ENCODE peak calls at places on chromosomes 13 and 19, in ten cellular contexts. One of them, this sample, is unnamed.

GRCh38 chr19:45995715-45996385 is 583 bp downstream of the CCDC61 start:
- DNase-seq in iPS-NIHi11: no peak
- DNase-seq in stromal cell of bone marrow: no peak
- DNase-seq in esophagus muscularis mucosa: no peak
- DNase-seq in non-pigmented ciliary epithelial cell: no peak
- DNase-seq in coronary artery: no peak
- DNase-seq in neural crest cell: no peak
- DNase-seq in upper lobe of right lung: no peak
- DNase-seq in GM04504: no peak
- DNase-seq in stimulated activated naive CD4-positive, alpha-beta T cell treated with Interleukin-2 at 50 U/mL for 16 hours: no peak
- DNase-seq in this sample: no peak

GRCh38 chr19:11286312-11286974 is 9.5 kb upstream of the TSPAN16 start:
- DNase-seq in stromal cell of bone marrow: no peak
- DNase-seq in iPS-NIHi11: no peak
- DNase-seq in upper lobe of right lung: no peak
- DNase-seq in GM04504: no peak
- DNase-seq in neural crest cell: no peak
- DNase-seq in coronary artery: no peak
- DNase-seq in stimulated activated naive CD4-positive, alpha-beta T cell treated with Interleukin-2 at 50 U/mL for 16 hours: no peak
- DNase-seq in non-pigmented ciliary epithelial cell: no peak
- DNase-seq in esophagus muscularis mucosa: no peak
- DNase-seq in this sample: no peak

GRCh38 chr19:38369584-38369983 is 4.8 kb upstream of the PSMD8 start:
- DNase-seq in esophagus muscularis mucosa: no peak
- DNase-seq in iPS-NIHi11: no peak
- DNase-seq in upper lobe of right lung: no peak
- DNase-seq in coronary artery: no peak
- DNase-seq in GM04504: no peak
- DNase-seq in stromal cell of bone marrow: no peak
- DNase-seq in neural crest cell: no peak
- DNase-seq in non-pigmented ciliary epithelial cell: no peak
- DNase-seq in stimulated activated naive CD4-positive, alpha-beta T cell treated with Interleukin-2 at 50 U/mL for 16 hours: no peak
- DNase-seq in this sample: no peak

GRCh38 chr19:5971714-5972354 is 6.1 kb downstream of the RANBP3 start:
- DNase-seq in non-pigmented ciliary epithelial cell: no peak
- DNase-seq in coronary artery: no peak
- DNase-seq in stromal cell of bone marrow: no peak
- DNase-seq in esophagus muscularis mucosa: no peak
- DNase-seq in GM04504: no peak
- DNase-seq in stimulated activated naive CD4-positive, alpha-beta T cell treated with Interleukin-2 at 50 U/mL for 16 hours: no peak
- DNase-seq in iPS-NIHi11: no peak
- DNase-seq in upper lobe of right lung: no peak
- DNase-seq in neural crest cell: no peak
- DNase-seq in this sample: no peak

GRCh38 chr13:21470785-21471184 is 11.7 kb upstream of the ZDHHC20 start:
- DNase-seq in non-pigmented ciliary epithelial cell: no peak
- DNase-seq in GM04504: no peak
- DNase-seq in stromal cell of bone marrow: no peak
- DNase-seq in upper lobe of right lung: no peak
- DNase-seq in coronary artery: no peak
- DNase-seq in stimulated activated naive CD4-positive, alpha-beta T cell treated with Interleukin-2 at 50 U/mL for 16 hours: no peak
- DNase-seq in neural crest cell: no peak
- DNase-seq in iPS-NIHi11: no peak
- DNase-seq in esophagus muscularis mucosa: no peak
- DNase-seq in this sample: no peak

GRCh38 chr19:13788991-13789390 is 6.3 kb upstream of the ZSWIM4 start:
- DNase-seq in coronary artery: no peak
- DNase-seq in stimulated activated naive CD4-positive, alpha-beta T cell treated with Interleukin-2 at 50 U/mL for 16 hours: no peak
- DNase-seq in non-pigmented ciliary epithelial cell: no peak
- DNase-seq in upper lobe of right lung: no peak
- DNase-seq in iPS-NIHi11: no peak
- DNase-seq in stromal cell of bone marrow: no peak
- DNase-seq in esophagus muscularis mucosa: no peak
- DNase-seq in GM04504: peak
- DNase-seq in neural crest cell: no peak
- DNase-seq in this sample: no peak

GRCh38 chr19:18091217-18091608 is 4.5 kb upstream of the IL12RB1 start:
- DNase-seq in non-pigmented ciliary epithelial cell: no peak
- DNase-seq in neural crest cell: no peak
- DNase-seq in iPS-NIHi11: no peak
- DNase-seq in stromal cell of bone marrow: no peak
- DNase-seq in GM04504: no peak
- DNase-seq in esophagus muscularis mucosa: no peak
- DNase-seq in coronary artery: no peak
- DNase-seq in stimulated activated naive CD4-positive, alpha-beta T cell treated with Interleukin-2 at 50 U/mL for 16 hours: peak
- DNase-seq in upper lobe of right lung: peak
- DNase-seq in this sample: peak

GRCh38 chr19:39498262-39499081 is at the start of gene DLL3:
- DNase-seq in stimulated activated naive CD4-positive, alpha-beta T cell treated with Interleukin-2 at 50 U/mL for 16 hours: peak
- DNase-seq in upper lobe of right lung: no peak
- DNase-seq in esophagus muscularis mucosa: no peak
- DNase-seq in coronary artery: no peak
- DNase-seq in stromal cell of bone marrow: no peak
- DNase-seq in neural crest cell: peak
- DNase-seq in iPS-NIHi11: no peak
- DNase-seq in GM04504: no peak
- DNase-seq in non-pigmented ciliary epithelial cell: no peak
- DNase-seq in this sample: no peak

GRCh38 chr19:24029941-24030636 is 56.9 kb upstream of the ZNF254 start:
- DNase-seq in iPS-NIHi11: peak
- DNase-seq in GM04504: no peak
- DNase-seq in esophagus muscularis mucosa: no peak
- DNase-seq in stimulated activated naive CD4-positive, alpha-beta T cell treated with Interleukin-2 at 50 U/mL for 16 hours: no peak
- DNase-seq in upper lobe of right lung: no peak
- DNase-seq in coronary artery: no peak
- DNase-seq in stromal cell of bone marrow: no peak
- DNase-seq in neural crest cell: no peak
- DNase-seq in non-pigmented ciliary epithelial cell: no peak
- DNase-seq in this sample: no peak

GRCh38 chr13:109152941-109153340 is 523.5 kb downstream of the MYO16 start:
- DNase-seq in iPS-NIHi11: no peak
- DNase-seq in stromal cell of bone marrow: no peak
- DNase-seq in GM04504: no peak
- DNase-seq in non-pigmented ciliary epithelial cell: no peak
- DNase-seq in esophagus muscularis mucosa: no peak
- DNase-seq in upper lobe of right lung: no peak
- DNase-seq in neural crest cell: no peak
- DNase-seq in stimulated activated naive CD4-positive, alpha-beta T cell treated with Interleukin-2 at 50 U/mL for 16 hours: no peak
- DNase-seq in coronary artery: no peak
- DNase-seq in this sample: no peak

GRCh38 chr13:61414686-61415664 is 674 bp downstream of the PCDH20 start:
- DNase-seq in stromal cell of bone marrow: no peak
- DNase-seq in esophagus muscularis mucosa: no peak
- DNase-seq in neural crest cell: peak
- DNase-seq in coronary artery: no peak
- DNase-seq in iPS-NIHi11: peak
- DNase-seq in stimulated activated naive CD4-positive, alpha-beta T cell treated with Interleukin-2 at 50 U/mL for 16 hours: no peak
- DNase-seq in upper lobe of right lung: peak
- DNase-seq in non-pigmented ciliary epithelial cell: no peak
- DNase-seq in GM04504: no peak
- DNase-seq in this sample: no peak

GRCh38 chr19:6181119-6181518 is 45.7 kb downstream of the ACSBG2 start:
- DNase-seq in stromal cell of bone marrow: no peak
- DNase-seq in GM04504: no peak
- DNase-seq in iPS-NIHi11: no peak
- DNase-seq in upper lobe of right lung: no peak
- DNase-seq in coronary artery: no peak
- DNase-seq in stimulated activated naive CD4-positive, alpha-beta T cell treated with Interleukin-2 at 50 U/mL for 16 hours: no peak
- DNase-seq in non-pigmented ciliary epithelial cell: no peak
- DNase-seq in neural crest cell: no peak
- DNase-seq in esophagus muscularis mucosa: no peak
- DNase-seq in this sample: no peak

GRCh38 chr19:38739440-38740251 is 4.6 kb downstream of the CAPN12 start:
- DNase-seq in coronary artery: no peak
- DNase-seq in upper lobe of right lung: peak
- DNase-seq in stromal cell of bone marrow: no peak
- DNase-seq in GM04504: no peak
- DNase-seq in stimulated activated naive CD4-positive, alpha-beta T cell treated with Interleukin-2 at 50 U/mL for 16 hours: peak
- DNase-seq in neural crest cell: no peak
- DNase-seq in non-pigmented ciliary epithelial cell: no peak
- DNase-seq in esophagus muscularis mucosa: no peak
- DNase-seq in iPS-NIHi11: peak
- DNase-seq in this sample: no peak

GRCh38 chr13:71828117-71828516 is 38.9 kb downstream of the DACH1 start:
- DNase-seq in stimulated activated naive CD4-positive, alpha-beta T cell treated with Interleukin-2 at 50 U/mL for 16 hours: no peak
- DNase-seq in esophagus muscularis mucosa: no peak
- DNase-seq in upper lobe of right lung: no peak
- DNase-seq in coronary artery: no peak
- DNase-seq in iPS-NIHi11: no peak
- DNase-seq in non-pigmented ciliary epithelial cell: no peak
- DNase-seq in stromal cell of bone marrow: no peak
- DNase-seq in neural crest cell: no peak
- DNase-seq in GM04504: no peak
- DNase-seq in this sample: no peak

GRCh38 chr13:28678809-28679208 is 19.9 kb downstream of the POMP start:
- DNase-seq in esophagus muscularis mucosa: no peak
- DNase-seq in stromal cell of bone marrow: no peak
- DNase-seq in non-pigmented ciliary epithelial cell: no peak
- DNase-seq in coronary artery: no peak
- DNase-seq in upper lobe of right lung: no peak
- DNase-seq in stimulated activated naive CD4-positive, alpha-beta T cell treated with Interleukin-2 at 50 U/mL for 16 hours: no peak
- DNase-seq in GM04504: no peak
- DNase-seq in iPS-NIHi11: no peak
- DNase-seq in neural crest cell: no peak
- DNase-seq in this sample: no peak

GRCh38 chr19:19134687-19135158 is 3.6 kb downstream of the TMEM161A start:
- DNase-seq in neural crest cell: no peak
- DNase-seq in coronary artery: no peak
- DNase-seq in upper lobe of right lung: peak
- DNase-seq in esophagus muscularis mucosa: no peak
- DNase-seq in GM04504: no peak
- DNase-seq in stimulated activated naive CD4-positive, alpha-beta T cell treated with Interleukin-2 at 50 U/mL for 16 hours: peak
- DNase-seq in iPS-NIHi11: peak
- DNase-seq in stromal cell of bone marrow: no peak
- DNase-seq in non-pigmented ciliary epithelial cell: no peak
- DNase-seq in this sample: no peak

GRCh38 chr13:46126552-46127171 is 21.8 kb upstream of the CPB2 start:
- DNase-seq in non-pigmented ciliary epithelial cell: peak
- DNase-seq in esophagus muscularis mucosa: no peak
- DNase-seq in GM04504: peak
- DNase-seq in neural crest cell: peak
- DNase-seq in iPS-NIHi11: peak
- DNase-seq in stimulated activated naive CD4-positive, alpha-beta T cell treated with Interleukin-2 at 50 U/mL for 16 hours: peak
- DNase-seq in upper lobe of right lung: peak
- DNase-seq in coronary artery: no peak
- DNase-seq in stromal cell of bone marrow: peak
- DNase-seq in this sample: peak

GRCh38 chr19:4278460-4278901 is 585 bp upstream of the SHD start:
- DNase-seq in coronary artery: no peak
- DNase-seq in upper lobe of right lung: no peak
- DNase-seq in non-pigmented ciliary epithelial cell: no peak
- DNase-seq in stromal cell of bone marrow: no peak
- DNase-seq in neural crest cell: no peak
- DNase-seq in GM04504: no peak
- DNase-seq in stimulated activated naive CD4-positive, alpha-beta T cell treated with Interleukin-2 at 50 U/mL for 16 hours: no peak
- DNase-seq in esophagus muscularis mucosa: no peak
- DNase-seq in iPS-NIHi11: no peak
- DNase-seq in this sample: no peak

GRCh38 chr19:39416626-39417120 is 4.2 kb downstream of the PLEKHG2 start:
- DNase-seq in GM04504: no peak
- DNase-seq in stimulated activated naive CD4-positive, alpha-beta T cell treated with Interleukin-2 at 50 U/mL for 16 hours: no peak
- DNase-seq in non-pigmented ciliary epithelial cell: no peak
- DNase-seq in neural crest cell: no peak
- DNase-seq in stromal cell of bone marrow: no peak
- DNase-seq in coronary artery: no peak
- DNase-seq in esophagus muscularis mucosa: no peak
- DNase-seq in upper lobe of right lung: no peak
- DNase-seq in iPS-NIHi11: peak
- DNase-seq in this sample: no peak

This sample was measured in T-helper 2 cell treated with Interferon-gamma antibody and Interleukin-4, amounts not matched to agents 5 μg/mL and 100 μg/mL, for 36 hours.